ENCODE peak calls at places on chromosomes 6 and 20, in seven cellular contexts. B is GM23248, M is hepatocyte, Q is GM23338, H is PC-3, P is PC-9, Y is HCT116. D is an unnamed sample. For H3K9me2, the result is how much of the 10 kb centered on the place peaks cover.

GRCh38 chr6:12258191-12258590 is 32.0 kb upstream of the EDN1 start:
- DNase-seq in Q (no peak), B (no peak), P (no peak), Y (no peak), H (no peak), M (no peak), D (no peak)

GRCh38 chr20:40770564-40771307 is 81.7 kb upstream of the MAFB start:
- DNase-seq in M (no peak), P (no peak), Y (no peak), H (no peak), Q (no peak), B (no peak), D (no peak)

GRCh38 chr20:3547906-3548305 is 77.1 kb downstream of the ATRN start:
- DNase-seq in Y (no peak), H (no peak), B (no peak), P (no peak), M (no peak), Q (no peak), D (no peak)

GRCh38 chr6:90285611-90286381 is 10.8 kb downstream of the BACH2 start:
- DNase-seq in Y (peak), B (peak), H (peak), P (peak), Q (peak), M (peak), D (peak)

GRCh38 chr6:130435181-130435580 is 69.4 kb downstream of the TMEM200A start:
- DNase-seq in B (no peak), Y (no peak), P (no peak), H (no peak), M (no peak), Q (no peak), D (no peak)

GRCh38 chr6:115551510-115551909 is 509.2 kb downstream of the FRK start:
- DNase-seq in B (no peak), Y (no peak), M (no peak), P (no peak), H (no peak), Q (no peak), D (no peak)

GRCh38 chr20:39623584-39624234 is 661.6 kb downstream of the DHX35 start:
- DNase-seq in H (no peak), Q (no peak), P (no peak), M (no peak), Y (no peak), B (peak), D (no peak)

GRCh38 chr6:56444855-56445254 is 197.5 kb upstream of the COL21A1 start:
- DNase-seq in Y (no peak), B (no peak), M (no peak), P (no peak), Q (no peak), H (no peak), D (no peak)

GRCh38 chr20:21505810-21506530 is 7.9 kb downstream of the NKX2-2 start:
- DNase-seq in M (peak), H (peak), B (peak), P (no peak), Y (peak), Q (peak), D (peak)

GRCh38 chr6:25743868-25744267 is 10.7 kb upstream of the SLC17A4 start:
- DNase-seq in B (no peak), Q (no peak), Y (no peak), H (no peak), P (no peak), M (peak), D (no peak)

GRCh38 chr20:46230811-46231282 is 77.5 kb downstream of the CDH22 start:
- DNase-seq in Q (peak), B (peak), H (peak), Y (no peak), M (peak), P (peak), D (peak)

GRCh38 chr6:31834367-31834703 is 6.8 kb downstream of the HSPA1B start:
- DNase-seq in Q (peak), M (peak), P (peak), B (peak), Y (peak), H (peak), D (peak)

GRCh38 chr20:23609486-23610109 is 3.9 kb upstream of the CST9 start:
- DNase-seq in P (no peak), H (no peak), M (no peak), B (no peak), Y (no peak), Q (no peak), D (peak)

GRCh38 chr6:31116661-31117385 is 2.2 kb downstream of the PSORS1C1 start:
- DNase-seq in B (peak), Y (no peak), P (no peak), H (no peak), Q (no peak), M (no peak), D (no peak)

GRCh38 chr6:139713911-139714527 is 339.6 kb upstream of the CITED2 start:
- DNase-seq in P (peak), M (peak), Q (no peak), H (peak), B (no peak), Y (no peak), D (no peak)

GRCh38 chr6:27145731-27146455 is 101.6 kb upstream of the PRSS16 start:
- DNase-seq in Q (peak), M (peak), B (peak), Y (peak), H (peak), P (peak), D (peak)

GRCh38 chr6:142367501-142368018 is 65.8 kb downstream of the ADGRG6 start:
- DNase-seq in Y (no peak), B (no peak), P (no peak), H (no peak), Q (no peak), M (no peak), D (no peak)
- H3K9me2 ChIP-seq in Y (under half), B (under half), P (under half), H (under half), Q (under half), M (under half), D (under half)

GRCh38 chr6:37724530-37725220 is 27.0 kb upstream of the MDGA1 start:
- DNase-seq in Q (no peak), P (no peak), Y (no peak), M (no peak), H (no peak), B (no peak), D (no peak)
- TF ChIP-seq EZH2 in Q (no peak), P (no peak), Y (no peak), M (no peak), H (no peak), B (no peak), D (no peak)

GRCh38 chr20:11581271-11581670 is 336.4 kb upstream of the BTBD3 start:
- DNase-seq in B (peak), H (peak), Q (peak), M (no peak), Y (peak), P (no peak), D (no peak)
- H3K9me2 ChIP-seq in B (under half), H (under half), Q (under half), M (under half), Y (under half), P (under half), D (under half)

DNA sequence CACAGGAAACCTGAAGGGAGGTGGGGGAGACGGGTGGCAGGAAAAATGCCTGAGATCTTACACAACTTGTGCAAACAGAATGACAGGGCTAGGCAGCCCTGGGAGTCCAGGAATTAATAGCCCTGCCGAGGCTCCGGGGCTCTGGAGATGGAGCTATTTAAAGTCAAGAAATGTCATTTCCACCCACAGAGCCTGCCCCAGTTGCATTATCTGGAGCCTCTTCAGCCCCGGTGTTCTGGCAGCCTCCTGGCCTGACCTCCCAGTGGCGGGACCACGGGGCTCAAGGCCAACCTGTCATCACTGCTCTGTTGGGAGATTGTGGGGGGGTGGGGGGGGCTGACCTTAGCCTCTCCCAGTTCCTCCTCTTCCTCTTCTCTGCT is 28.5 kb upstream of the SCUBE3 start:
- DNase-seq in B (peak), M (peak), H (peak), Q (no peak), Y (no peak), P (peak), D (no peak)
- TF ChIP-seq EZH2 in B (no peak), M (no peak), H (no peak), Q (no peak), Y (no peak), P (no peak), D (no peak)

DNA sequence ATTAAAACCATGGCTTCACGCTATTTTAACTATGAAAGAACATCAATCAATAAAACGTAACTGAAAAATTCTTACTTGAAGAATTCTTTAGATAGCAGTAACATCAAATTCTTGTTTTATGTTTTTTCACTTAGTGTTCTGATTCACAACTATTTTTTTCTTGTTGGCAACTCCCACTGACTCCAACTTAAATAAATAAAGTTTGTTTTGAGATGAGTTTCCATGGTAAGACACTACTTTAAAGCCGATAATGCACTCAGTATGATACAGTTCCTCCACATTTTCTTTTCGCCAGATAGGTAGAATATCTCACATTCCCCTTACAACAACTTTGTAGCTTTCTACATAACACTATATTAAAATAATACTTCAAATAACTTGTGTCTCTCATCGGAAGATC is 33.2 kb upstream of the CNKSR3 start:
- DNase-seq in Q (no peak), Y (no peak), P (no peak), M (no peak), H (no peak), B (no peak), D (no peak)
- H3K9me2 ChIP-seq in Q (under half), Y (under half), P (under half), M (under half), H (under half), B (under half), D (under half)

DNA sequence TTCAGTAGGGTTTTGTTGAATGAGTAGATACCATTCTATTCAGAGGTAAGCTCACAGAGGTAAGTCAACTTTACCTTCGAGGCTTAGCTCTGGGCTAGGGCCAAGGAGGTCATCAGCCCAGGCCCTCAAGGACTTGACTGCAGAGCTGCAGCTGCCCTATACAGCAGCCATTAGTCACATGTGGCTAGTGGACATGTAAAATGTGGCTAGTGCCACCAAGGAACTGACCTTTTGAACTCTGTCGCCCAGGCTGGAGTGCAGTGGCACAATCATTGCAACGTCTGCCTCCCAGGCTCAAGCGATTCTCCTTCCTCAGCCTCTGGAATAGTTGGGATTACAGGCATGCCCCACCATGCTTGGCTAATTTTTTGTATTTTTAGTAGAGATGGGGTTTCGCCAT is 47.9 kb upstream of the EPB41L1 start:
- DNase-seq in Q (no peak), H (no peak), M (no peak), B (no peak), Y (no peak), P (no peak), D (no peak)
- TF ChIP-seq EZH2 in Q (no peak), H (no peak), M (no peak), B (no peak), Y (no peak), P (no peak), D (no peak)

DNA sequence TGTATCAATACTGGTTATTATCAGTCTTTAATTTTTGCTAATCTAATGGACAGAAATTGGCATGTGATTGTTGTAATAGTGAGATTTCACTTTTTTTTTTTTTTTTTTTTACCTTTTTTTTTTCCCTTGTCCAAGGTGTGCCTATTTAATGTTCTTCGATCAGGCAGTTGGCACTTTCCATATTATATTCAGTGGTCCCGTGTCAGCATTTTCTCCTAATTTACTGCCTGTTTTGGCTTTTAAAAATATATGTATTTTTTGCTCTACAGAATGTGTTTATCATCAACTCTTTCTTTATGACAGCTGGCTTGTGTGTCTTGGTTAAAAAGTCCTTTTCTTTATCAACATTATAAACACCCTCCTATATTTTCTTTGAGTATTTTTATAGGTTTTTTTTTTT is 39.4 kb downstream of the CDYL start:
- DNase-seq in H (no peak), P (no peak), Q (no peak), M (no peak), B (no peak), Y (no peak), D (no peak)
- H3K9me2 ChIP-seq in H (under half), P (under half), Q (under half), M (under half), B (under half), Y (under half), D (under half)

D was measured in MM.1S.